ENCODE peak calls at places on chromosomes 7 and 10, in seven cellular contexts. K is left lung, Y is GM23338, W is HepG2, A is brain microvascular endothelial cell, R is SJCRH30, P is epithelial cell of prostate. U is an unnamed sample.

GRCh38 chr7:139542308-139543151 is 19.0 kb downstream of the CLEC2L start:
- DNase-seq in K (no peak), Y (peak), W (no peak), A (no peak), R (no peak), P (no peak), U (no peak)

GRCh38 chr10:106401161-106401560 is 763.3 kb downstream of the SORCS1 start:
- DNase-seq in K (no peak), Y (peak), W (no peak), A (no peak), R (peak), P (no peak), U (no peak)

GRCh38 chr10:50416181-50416824 is 165.0 kb upstream of the ASAH2 start:
- DNase-seq in K (no peak), Y (no peak), W (no peak), A (peak), R (peak), P (no peak), U (no peak)

GRCh38 chr7:123218866-123219265 is 19.1 kb upstream of the SLC13A1 start:
- DNase-seq in K (no peak), Y (no peak), W (no peak), A (no peak), R (no peak), P (no peak), U (no peak)

GRCh38 chr7:14938181-14938580 is 35.6 kb upstream of the DGKB start:
- DNase-seq in K (no peak), Y (no peak), W (no peak), A (no peak), R (no peak), P (no peak), U (no peak)

GRCh38 chr10:31536297-31536696 is 217.3 kb downstream of the ZEB1 start:
- DNase-seq in K (no peak), Y (no peak), W (no peak), A (no peak), R (no peak), P (no peak), U (no peak)

GRCh38 chr7:30469303-30469702 is 9.3 kb downstream of the NOD1 start:
- DNase-seq in K (peak), Y (peak), W (peak), A (peak), R (peak), P (peak), U (no peak)

GRCh38 chr10:57638411-57638810 is 629.3 kb downstream of the IPMK start:
- DNase-seq in K (no peak), Y (no peak), W (no peak), A (no peak), R (no peak), P (no peak), U (no peak)

GRCh38 chr7:93719546-93719945 is 145.0 kb upstream of the CALCR start:
- DNase-seq in K (no peak), Y (no peak), W (no peak), A (peak), R (peak), P (peak), U (no peak)

GRCh38 chr10:72334196-72334831 is 20.4 kb downstream of the DNAJB12 start:
- DNase-seq in K (no peak), Y (peak), W (no peak), A (peak), R (peak), P (no peak), U (no peak)

GRCh38 chr7:78616539-78616938 is 818.0 kb downstream of the PHTF2 start:
- DNase-seq in K (no peak), Y (no peak), W (no peak), A (no peak), R (peak), P (no peak), U (no peak)

GRCh38 chr10:27143686-27144085 is 10.5 kb downstream of the YME1L1 start:
- DNase-seq in K (no peak), Y (no peak), W (no peak), A (no peak), R (no peak), P (no peak), U (no peak)

GRCh38 chr10:77637474-77637985 is at the start of gene KCNMA1:
- DNase-seq in K (no peak), Y (peak), W (no peak), A (peak), R (no peak), P (no peak), U (no peak)

GRCh38 chr10:71390921-71391690 is 5.6 kb upstream of the CDH23 start:
- DNase-seq in K (no peak), Y (no peak), W (no peak), A (no peak), R (no peak), P (no peak), U (no peak)

DNA sequence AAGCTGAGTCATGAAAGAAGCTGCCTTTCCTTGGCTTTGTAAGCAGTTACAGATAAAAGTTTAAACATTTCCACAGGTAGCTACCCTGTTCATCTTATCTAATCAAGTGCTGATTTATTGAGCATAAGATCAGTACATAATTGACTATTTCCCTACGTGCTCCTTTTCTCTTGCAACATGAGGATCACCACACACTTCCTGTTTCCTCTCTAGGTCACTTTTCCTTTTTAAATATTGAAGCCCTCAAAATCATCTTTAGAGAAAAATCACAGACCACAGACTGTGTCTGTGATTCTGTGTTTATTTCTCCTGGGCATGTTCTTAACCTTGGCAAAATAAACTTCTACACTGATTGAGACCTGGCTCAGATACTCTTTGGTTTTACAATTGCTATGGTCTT is 69.5 kb downstream of the ZNF37A start:
- DNase-seq in K (no peak), Y (no peak), W (no peak), A (no peak), R (no peak), P (no peak), U (no peak)
- H3K27ac ChIP-seq in K (no peak), Y (no peak), W (no peak), A (no peak), R (no peak), P (no peak), U (no peak)

DNA sequence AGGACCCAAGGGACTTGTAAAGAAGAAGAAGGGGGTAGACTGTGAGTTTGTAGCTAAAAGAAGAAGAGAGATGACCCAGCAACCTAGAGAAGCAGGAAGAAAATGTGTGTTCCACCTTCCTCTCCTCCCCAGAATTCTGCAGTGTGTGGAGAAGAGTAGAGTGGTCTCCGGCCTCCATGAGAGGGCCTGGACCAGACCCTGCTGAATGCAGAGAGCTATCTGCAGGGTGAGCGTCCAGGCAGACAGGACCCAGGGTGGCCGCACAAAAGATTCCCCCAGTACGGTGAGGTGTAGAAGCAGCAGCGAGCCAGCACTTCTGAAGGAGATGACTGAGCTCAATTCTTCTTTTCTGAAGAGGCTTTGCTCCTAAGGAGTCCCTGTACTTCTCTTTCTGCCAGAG is 239.7 kb upstream of the ANKRD30A start:
- DNase-seq in K (no peak), Y (no peak), W (no peak), A (no peak), R (no peak), P (no peak), U (no peak)
- H3K27ac ChIP-seq in K (no peak), Y (no peak), W (no peak), A (no peak), R (no peak), P (no peak), U (no peak)

DNA sequence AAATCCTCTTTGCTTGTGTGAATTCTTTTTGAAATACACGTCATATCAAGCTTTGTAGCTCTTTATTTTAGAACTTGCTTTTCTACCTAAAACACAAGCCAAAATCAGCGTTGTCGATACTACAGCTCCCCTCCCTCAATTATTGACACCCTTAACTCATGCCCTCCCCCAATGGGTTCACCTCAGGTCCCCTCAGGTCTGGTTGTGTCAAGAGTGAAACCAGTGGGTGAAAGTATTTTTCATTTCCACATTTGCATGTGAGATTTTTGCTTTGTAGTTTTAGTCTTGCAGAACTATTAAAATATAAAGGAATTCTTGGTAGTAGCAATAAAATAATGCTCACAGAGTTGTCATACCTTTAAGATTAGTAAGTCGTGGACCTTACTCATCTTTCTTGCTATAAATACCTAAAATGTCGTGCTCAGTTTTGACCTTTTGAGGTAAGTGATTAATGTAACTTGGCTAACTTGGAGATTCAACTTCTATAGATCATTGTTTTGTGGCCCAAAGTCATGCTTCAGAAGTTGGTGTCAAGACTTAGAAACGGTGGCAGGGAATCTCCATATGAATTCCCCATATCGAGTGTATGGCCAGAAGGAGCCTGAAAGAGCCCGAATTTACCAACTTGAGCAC is 1.7 kb downstream of the ACTR3B start:
- DNase-seq in K (no peak), Y (no peak), W (no peak), A (peak), R (no peak), P (peak), U (no peak)
- H3K27ac ChIP-seq in K (no peak), Y (no peak), W (peak), A (no peak), R (no peak), P (no peak), U (no peak)

GRCh38 chr10:86709786-86710185 is 41.5 kb downstream of the LDB3 start:
- DNase-seq in K (no peak), Y (no peak), W (no peak), A (no peak), R (no peak), P (no peak), U (no peak)
- H3K27ac ChIP-seq in K (no peak), Y (no peak), W (no peak), A (no peak), R (no peak), P (no peak), U (no peak)

GRCh38 chr10:88158506-88159123 is 295.2 kb downstream of the PTEN start:
- DNase-seq in K (no peak), Y (no peak), W (no peak), A (no peak), R (no peak), P (no peak), U (no peak)

GRCh38 chr10:88157981-88158465 is 294.6 kb downstream of the PTEN start:
- DNase-seq in K (no peak), Y (no peak), W (no peak), A (peak), R (no peak), P (no peak), U (no peak)

GRCh38 chr10:88156341-88156740 is 292.9 kb downstream of the PTEN start:
- DNase-seq in K (no peak), Y (no peak), W (no peak), A (peak), R (no peak), P (no peak), U (no peak)

GRCh38 chr10:88161070-88161469 is 297.6 kb downstream of the PTEN start:
- DNase-seq in K (no peak), Y (no peak), W (no peak), A (no peak), R (no peak), P (no peak), U (no peak)

GRCh38 chr10:88159127-88159829 is 295.9 kb downstream of the PTEN start:
- DNase-seq in K (no peak), Y (no peak), W (no peak), A (no peak), R (no peak), P (no peak), U (no peak)
- H3K27ac ChIP-seq in K (no peak), Y (no peak), W (no peak), A (peak), R (no peak), P (peak), U (no peak)

DNA sequence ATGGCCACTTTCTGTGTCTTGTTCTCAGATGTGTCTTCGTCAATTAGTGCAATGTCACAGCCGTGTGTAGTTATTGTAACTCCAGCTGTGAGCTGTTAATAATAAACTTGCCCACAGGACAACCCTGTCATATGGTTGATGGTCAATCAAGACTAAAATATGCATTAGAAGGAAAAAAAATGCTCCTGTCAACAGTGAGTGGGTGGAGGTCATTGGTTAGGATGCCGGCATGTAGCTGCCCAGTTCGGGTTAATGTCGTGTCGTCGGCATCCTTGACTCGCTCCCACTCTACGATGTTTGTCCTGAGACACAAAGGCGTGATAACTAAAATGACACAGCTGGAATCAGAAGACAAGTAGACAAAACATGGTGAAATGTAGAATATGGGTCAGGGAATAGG is 442.8 kb upstream of the NPVF start:
- DNase-seq in K (no peak), Y (no peak), W (no peak), A (peak), R (no peak), P (no peak), U (no peak)
- H3K27ac ChIP-seq in K (peak), Y (no peak), W (no peak), A (peak), R (no peak), P (no peak), U (no peak)

GRCh38 chr7:88885131-88885530 is 89.6 kb upstream of the TEX47 start:
- DNase-seq in K (no peak), Y (no peak), W (no peak), A (no peak), R (no peak), P (no peak), U (no peak)

DNA sequence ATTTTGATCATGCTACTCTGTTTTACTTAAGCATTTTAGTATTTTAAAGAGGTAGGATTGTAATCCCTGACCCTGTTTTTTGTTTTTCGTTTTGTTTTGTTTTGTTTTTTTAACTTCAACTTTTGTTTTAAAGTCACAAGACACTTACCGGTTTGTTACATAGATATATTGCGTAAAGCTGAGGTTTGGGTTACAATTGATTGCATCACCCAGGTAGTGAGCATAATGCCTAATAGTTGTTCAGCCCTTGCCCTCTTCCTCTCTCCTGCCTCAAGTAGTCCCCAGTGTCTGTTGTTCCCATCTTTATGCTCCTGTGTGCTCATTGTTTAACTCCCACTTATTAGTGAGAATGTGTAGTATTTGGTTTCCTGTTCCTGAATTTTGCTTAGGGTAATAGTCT is 93.1 kb upstream of the TEX47 start:
- DNase-seq in K (no peak), Y (no peak), W (no peak), A (no peak), R (no peak), P (no peak), U (no peak)
- H3K27ac ChIP-seq in K (no peak), Y (no peak), W (no peak), A (no peak), R (no peak), P (no peak), U (no peak)

GRCh38 chr10:76554478-76554877 is 1083.1 kb downstream of the KCNMA1 start:
- DNase-seq in K (no peak), Y (no peak), W (no peak), A (no peak), R (no peak), P (no peak), U (no peak)
- H3K27ac ChIP-seq in K (no peak), Y (no peak), W (no peak), A (no peak), R (no peak), P (no peak), U (no peak)

GRCh38 chr10:133391249-133391635 is 2.7 kb upstream of the MTG1 start:
- DNase-seq in K (no peak), Y (no peak), W (no peak), A (no peak), R (no peak), P (no peak), U (no peak)
- H3K27ac ChIP-seq in K (no peak), Y (no peak), W (no peak), A (no peak), R (no peak), P (no peak), U (no peak)

GRCh38 chr10:126421745-126422144 is 33.5 kb upstream of the ADAM12 start:
- DNase-seq in K (no peak), Y (no peak), W (no peak), A (peak), R (peak), P (no peak), U (no peak)

GRCh38 chr10:126423779-126424491 is 35.7 kb upstream of the ADAM12 start:
- DNase-seq in K (no peak), Y (no peak), W (no peak), A (no peak), R (no peak), P (no peak), U (no peak)

GRCh38 chr10:126422561-126422960 is 34.3 kb upstream of the ADAM12 start:
- DNase-seq in K (no peak), Y (no peak), W (no peak), A (no peak), R (no peak), P (no peak), U (no peak)

GRCh38 chr10:126417220-126417825 is 29.0 kb upstream of the ADAM12 start:
- DNase-seq in K (no peak), Y (no peak), W (peak), A (no peak), R (no peak), P (no peak), U (no peak)

GRCh38 chr10:126420571-126421275 is 32.4 kb upstream of the ADAM12 start:
- DNase-seq in K (no peak), Y (no peak), W (no peak), A (no peak), R (no peak), P (no peak), U (no peak)
- H3K27ac ChIP-seq in K (no peak), Y (no peak), W (no peak), A (peak), R (no peak), P (no peak), U (no peak)